ENCODE peak calls at places on chromosomes 6 and 20, in five cellular contexts. B, N, R, G and L are unnamed samples.

GRCh38 chr6:31660224-31660997 is at the start of gene C6orf47:
- DNase-seq in R (peak), G (peak), N (peak), B (peak), L (peak)

GRCh38 chr6:51384736-51385135 is 566.1 kb downstream of the TFAP2B start:
- DNase-seq in R (no peak), G (no peak), B (no peak), N (no peak), L (no peak)

GRCh38 chr20:53177687-53178086 is 205.5 kb downstream of the TSHZ2 start:
- DNase-seq in B (no peak), N (no peak), R (no peak), G (no peak), L (no peak)

GRCh38 chr6:110548124-110548847 is 71.9 kb upstream of the SLC22A16 start:
- DNase-seq in G (no peak), B (no peak), N (no peak), R (no peak), L (no peak)

GRCh38 chr6:128870751-128871150 is 12.2 kb upstream of the LAMA2 start:
- DNase-seq in N (no peak), B (no peak), G (no peak), R (no peak), L (no peak)

GRCh38 chr6:31055401-31055800 is 45.1 kb downstream of the MUC22 start:
- DNase-seq in G (no peak), B (no peak), N (no peak), R (no peak), L (no peak)

GRCh38 chr20:24497851-24498250 is 28.4 kb downstream of the SYNDIG1 start:
- DNase-seq in B (no peak), G (no peak), R (peak), N (no peak), L (no peak)

GRCh38 chr20:63498950-63499332 is at the start of gene EEF1A2:
- DNase-seq in G (no peak), B (no peak), R (no peak), N (no peak), L (peak)

GRCh38 chr20:64273109-64273508 is 17.6 kb downstream of the PCMTD2 start:
- DNase-seq in R (no peak), N (no peak), G (no peak), B (no peak), L (no peak)

GRCh38 chr6:5995705-5996686 is 10.7 kb downstream of the NRN1 start:
- DNase-seq in N (peak), B (no peak), R (peak), G (peak), L (no peak)

GRCh38 chr20:38982291-38982690 is 20.1 kb downstream of the DHX35 start:
- DNase-seq in R (no peak), B (no peak), G (no peak), N (no peak), L (no peak)

GRCh38 chr6:166998256-166999144 is 697 bp upstream of the CEP43 start:
- DNase-seq in B (peak), R (no peak), N (peak), G (peak), L (peak)

GRCh38 chr20:62376112-62377063 is 9.3 kb upstream of the LAMA5 start:
- DNase-seq in R (no peak), B (no peak), N (no peak), G (no peak), L (no peak)

GRCh38 chr20:3778976-3779375 is 2.3 kb downstream of the SPEF1 start:
- DNase-seq in G (no peak), B (no peak), N (no peak), R (no peak), L (no peak)

GRCh38 chr20:35731469-35731788 is 10.6 kb downstream of the RBM39 start:
- DNase-seq in R (no peak), B (no peak), N (no peak), G (no peak), L (no peak)

GRCh38 chr6:35168461-35168861 is 27.3 kb upstream of the TCP11 start:
- DNase-seq in B (no peak), R (no peak), N (no peak), G (no peak), L (no peak)

GRCh38 chr6:46103437-46103836 is 26.4 kb upstream of the ENPP4 start:
- DNase-seq in N (no peak), B (no peak), R (no peak), G (no peak), L (no peak)

GRCh38 chr6:73460044-73460443 is 1.5 kb upstream of the MTO1 start:
- DNase-seq in R (no peak), N (no peak), B (no peak), G (peak), L (no peak)

GRCh38 chr20:33789109-33789857 is 21.9 kb upstream of the CHMP4B start:
- DNase-seq in G (no peak), B (no peak), R (peak), N (peak), L (no peak)

GRCh38 chr20:51803157-51803854 is 985 bp upstream of the SALL4 start:
- DNase-seq in N (no peak), G (no peak), R (peak), B (no peak), L (no peak)

GRCh38 chr6:99334526-99335127 is 14.8 kb downstream of the FAXC start:
- DNase-seq in R (peak), B (no peak), G (no peak), N (no peak), L (no peak)

GRCh38 chr6:26122402-26122792 is 35.2 kb downstream of the HFE start:
- DNase-seq in N (no peak), B (no peak), G (no peak), R (peak), L (no peak)